ENCODE peak calls at places on chromosome 3, in seven cellular contexts. I is CD8-positive, alpha-beta T cell; X is sigmoid colon; B is stimulated activated CD8-positive, alpha-beta memory T cell treated with anti-CD3 and anti-CD28 coated beads, Interleukin-4, amount 100 ng/mL, for 4 hours; Q is activated CD4-positive, alpha-beta T cell treated with anti-CD3 and anti-CD28 coated beads, Interleukin-2, amount 50 U/mL, for 4 hours; H is iPS DF 6.9; P is H4. K is an unnamed sample.

GRCh38 chr3:172096881-172097420 is 57.6 kb downstream of the FNDC3B start:
- DNase-seq in I (no peak), X (no peak), B (no peak), Q (no peak), H (no peak), P (peak), K (no peak)

GRCh38 chr3:179666436-179667035 is 13.7 kb downstream of the USP13 start:
- DNase-seq in I (no peak), X (no peak), B (no peak), Q (no peak), H (no peak), P (no peak), K (no peak)

GRCh38 chr3:18153571-18154173 is 271.5 kb downstream of the SATB1 start:
- DNase-seq in I (no peak), X (no peak), B (no peak), Q (no peak), H (no peak), P (peak), K (no peak)

GRCh38 chr3:125214738-125215137 is 2.2 kb upstream of the SLC12A8 start:
- DNase-seq in I (no peak), X (no peak), B (no peak), Q (no peak), H (no peak), P (no peak), K (no peak)

GRCh38 chr3:13833506-13834257 is 46.2 kb downstream of the WNT7A start:
- DNase-seq in I (no peak), X (no peak), B (no peak), Q (no peak), H (no peak), P (no peak), K (no peak)

GRCh38 chr3:69735893-69736292 is 3.4 kb upstream of the MITF start:
- DNase-seq in I (no peak), X (no peak), B (no peak), Q (no peak), H (no peak), P (no peak), K (no peak)

GRCh38 chr3:183298708-183299153 is 45.7 kb downstream of the B3GNT5 start:
- DNase-seq in I (no peak), X (peak), B (no peak), Q (no peak), H (no peak), P (peak), K (no peak)

GRCh38 chr3:63967675-63968611 is 55.4 kb downstream of the PSMD6 start:
- DNase-seq in I (peak), X (peak), B (no peak), Q (no peak), H (no peak), P (peak), K (peak)

GRCh38 chr3:160450846-160451245 is 1.3 kb upstream of the TRIM59 start:
- DNase-seq in I (no peak), X (no peak), B (no peak), Q (no peak), H (no peak), P (no peak), K (no peak)

GRCh38 chr3:169052465-169053302 is 610.8 kb downstream of the MECOM start:
- DNase-seq in I (no peak), X (no peak), B (no peak), Q (no peak), H (no peak), P (no peak), K (no peak)

GRCh38 chr3:6526861-6527260 is 334.1 kb upstream of the GRM7 start:
- DNase-seq in I (no peak), X (no peak), B (no peak), Q (no peak), H (no peak), P (no peak), K (no peak)

GRCh38 chr3:48715179-48715800 is 1.7 kb downstream of the IP6K2 start:
- DNase-seq in I (no peak), X (no peak), B (no peak), Q (no peak), H (no peak), P (no peak), K (no peak)